ENCODE peak calls at places on chromosomes 1 and 21, in four cellular contexts. Y is HepG2, G is H1, D is GM12878. H is an unnamed sample.

GRCh38 chr1:226656601-226657277 is 82.3 kb downstream of the ITPKB start:
- DNase-seq in Y (no peak), G (no peak), D (no peak), H (no peak)

GRCh38 chr1:76203132-76203531 is 128.6 kb downstream of the ST6GALNAC3 start:
- DNase-seq in Y (no peak), G (no peak), D (no peak), H (no peak)

GRCh38 chr1:237287876-237288517 is 246.0 kb downstream of the RYR2 start:
- DNase-seq in Y (no peak), G (no peak), D (no peak), H (no peak)

GRCh38 chr21:36945496-36946138 is 20.9 kb downstream of the HLCS start:
- DNase-seq in Y (no peak), G (no peak), D (no peak), H (peak)

GRCh38 chr1:43719063-43719462 is 11.7 kb downstream of the ST3GAL3 start:
- DNase-seq in Y (no peak), G (no peak), D (no peak), H (no peak)

GRCh38 chr1:16011936-16012589 is 5.8 kb downstream of the HSPB7 start:
- DNase-seq in Y (no peak), G (no peak), D (no peak), H (no peak)

GRCh38 chr1:185719021-185719420 is 15.2 kb upstream of the HMCN1 start:
- DNase-seq in Y (no peak), G (no peak), D (no peak), H (no peak)

GRCh38 chr1:6603851-6604558 is 1.3 kb upstream of the KLHL21 start:
- DNase-seq in Y (peak), G (peak), D (no peak), H (no peak)

GRCh38 chr1:216614011-216614934 is 109.0 kb downstream of the ESRRG start:
- DNase-seq in Y (no peak), G (no peak), D (no peak), H (no peak)

GRCh38 chr1:111441573-111442192 is 7.4 kb downstream of the WDR77 start:
- DNase-seq in Y (peak), G (peak), D (no peak), H (peak)

GRCh38 chr1:39973503-39974135 is 18.7 kb downstream of the MFSD2A start:
- DNase-seq in Y (peak), G (peak), D (no peak), H (peak)

GRCh38 chr1:194512957-194513356 is 1326.5 kb upstream of the B3GALT2 start:
- DNase-seq in Y (no peak), G (no peak), D (no peak), H (no peak)

GRCh38 chr1:167292216-167292615 is 71.5 kb downstream of the POU2F1 start:
- DNase-seq in Y (no peak), G (no peak), D (no peak), H (no peak)

GRCh38 chr1:59952065-59952464 is 25.5 kb upstream of the CYP2J2 start:
- DNase-seq in Y (peak), G (no peak), D (no peak), H (no peak)

GRCh38 chr1:101190441-101190840 is 46.4 kb upstream of the S1PR1 start:
- DNase-seq in Y (no peak), G (no peak), D (no peak), H (no peak)

GRCh38 chr1:42784946-42785693 is at the start of gene TMEM269:
- DNase-seq in Y (no peak), G (no peak), D (no peak), H (no peak)

GRCh38 chr1:53344921-53345838 is 17.3 kb upstream of the LRP8 start:
- DNase-seq in Y (no peak), G (peak), D (peak), H (no peak)

GRCh38 chr1:227944931-227945890 is 2.5 kb downstream of the WNT9A start:
- DNase-seq in Y (no peak), G (no peak), D (no peak), H (no peak)

GRCh38 chr1:223860051-223860559 is 14.4 kb upstream of the TP53BP2 start:
- DNase-seq in Y (no peak), G (no peak), D (no peak), H (no peak)

GRCh38 chr1:204826970-204827369 is 43.7 kb upstream of the NFASC start:
- DNase-seq in Y (peak), G (peak), D (no peak), H (peak)

GRCh38 chr21:18368193-18368592 is 35.4 kb downstream of the TMPRSS15 start:
- DNase-seq in Y (no peak), G (no peak), D (no peak), H (no peak)

GRCh38 chr1:55997550-55997949 is 581.8 kb downstream of the PLPP3 start:
- DNase-seq in Y (no peak), G (no peak), D (no peak), H (no peak)

GRCh38 chr1:13700521-13701273 is 709 bp downstream of the PRDM2 start:
- DNase-seq in Y (no peak), G (peak), D (no peak), H (peak)

GRCh38 chr1:5637171-5637570 is 355.1 kb downstream of the NPHP4 start:
- DNase-seq in Y (no peak), G (no peak), D (no peak), H (no peak)

GRCh38 chr1:242427519-242427918 is 97.0 kb downstream of the PLD5 start:
- DNase-seq in Y (no peak), G (no peak), D (no peak), H (no peak)

GRCh38 chr1:114289321-114289720 is 135.7 kb upstream of the SYT6 start:
- DNase-seq in Y (no peak), G (no peak), D (no peak), H (no peak)

GRCh38 chr21:43825610-43825935 is 36.2 kb downstream of the RRP1 start:
- DNase-seq in Y (no peak), G (no peak), D (no peak), H (no peak)

GRCh38 chr1:34742667-34743270 is 12.1 kb upstream of the GJB5 start:
- DNase-seq in Y (peak), G (peak), D (peak), H (peak)

GRCh38 chr21:43712268-43712942 is 6.5 kb upstream of the PDXK start:
- DNase-seq in Y (no peak), G (no peak), D (no peak), H (peak)

GRCh38 chr1:56183151-56183550 is 396.2 kb downstream of the PLPP3 start:
- DNase-seq in Y (no peak), G (no peak), D (no peak), H (no peak)

GRCh38 chr21:42851812-42852665 is 27.3 kb downstream of the WDR4 start:
- DNase-seq in Y (no peak), G (no peak), D (no peak), H (no peak)

GRCh38 chr1:207139616-207140015 is 35.6 kb downstream of the C4BPA start:
- DNase-seq in Y (no peak), G (no peak), D (no peak), H (no peak)

GRCh38 chr1:187911820-187912219 is 1083.1 kb downstream of the PLA2G4A start:
- DNase-seq in Y (no peak), G (no peak), D (no peak), H (no peak)

GRCh38 chr1:162922196-162922595 is 61.2 kb upstream of the CCDC190 start:
- DNase-seq in Y (no peak), G (no peak), D (no peak), H (no peak)

GRCh38 chr1:181189245-181189644 is 100.7 kb downstream of the IER5 start:
- DNase-seq in Y (no peak), G (no peak), D (no peak), H (no peak)

GRCh38 chr1:152112101-152112884 is 3.0 kb downstream of the TCHH start:
- DNase-seq in Y (no peak), G (peak), D (no peak), H (no peak)

GRCh38 chr1:36802018-36802417 is 232.3 kb downstream of the GRIK3 start:
- DNase-seq in Y (no peak), G (no peak), D (no peak), H (no peak)

GRCh38 chr1:163258181-163258580 is 55.5 kb upstream of the RGS5 start:
- DNase-seq in Y (no peak), G (no peak), D (no peak), H (no peak)

GRCh38 chr21:42486551-42486950 is 9.5 kb downstream of the RSPH1 start:
- DNase-seq in Y (no peak), G (no peak), D (no peak), H (no peak)

GRCh38 chr1:51954783-51955182 is 35.7 kb downstream of the RAB3B start:
- DNase-seq in Y (no peak), G (no peak), D (no peak), H (peak)
- TF ChIP-seq CTCF in Y (no peak), G (no peak), D (no peak), H (no peak)

GRCh38 chr1:82934069-82934468 is 1064.9 kb downstream of the TTLL7 start:
- DNase-seq in Y (no peak), G (no peak), D (no peak), H (no peak)
- TF ChIP-seq HDAC2 in Y (no peak), G (no peak), D (no peak), H (no peak)

DNA sequence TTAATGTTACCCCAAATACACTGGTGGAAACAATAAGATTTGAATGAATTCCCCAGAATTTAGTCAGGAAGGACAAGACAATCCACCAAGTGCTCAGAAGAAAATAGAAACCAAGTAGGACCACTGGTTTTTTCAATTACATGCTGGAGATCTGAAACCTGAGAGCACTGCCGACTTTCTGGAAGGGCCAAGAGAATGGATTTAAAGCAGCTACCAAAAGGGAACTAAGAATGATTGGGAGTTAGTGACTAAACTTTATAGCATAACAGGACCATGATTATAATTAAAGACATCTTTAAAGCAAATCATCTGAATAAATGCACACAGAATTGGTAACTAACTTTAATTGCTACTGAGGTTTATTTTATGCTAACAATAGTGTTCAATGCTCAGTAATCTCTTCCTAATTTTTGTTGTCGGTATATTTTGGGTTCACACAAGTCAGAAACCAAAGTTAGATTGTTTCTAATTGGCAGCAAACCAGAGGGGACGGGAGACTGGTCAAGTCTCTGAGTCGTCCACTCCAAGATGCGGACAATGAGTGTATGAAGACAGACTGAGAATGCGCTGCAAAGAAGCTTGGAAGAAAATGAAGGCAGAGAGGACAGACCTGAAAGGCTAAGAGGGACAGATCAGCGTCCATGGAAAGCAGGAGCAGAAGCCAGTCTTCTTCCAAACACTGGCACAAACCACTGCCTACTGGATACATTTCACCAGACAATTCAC is 2.3 kb upstream of the RGS13 start:
- DNase-seq in Y (no peak), G (no peak), D (no peak), H (no peak)
- TF ChIP-seq YY1 in Y (no peak), G (no peak), D (no peak), H (no peak)

GRCh38 chr1:171484760-171485374 is 463 bp upstream of the PRRC2C start:
- DNase-seq in Y (no peak), G (peak), D (no peak), H (no peak)
- TF ChIP-seq CTCF in Y (no peak), G (no peak), D (no peak), H (no peak)

GRCh38 chr1:177857285-177857684 is 112.6 kb downstream of the SEC16B start:
- DNase-seq in Y (no peak), G (no peak), D (no peak), H (no peak)
- TF ChIP-seq HDAC2 in Y (no peak), G (no peak), D (no peak), H (no peak)

DNA sequence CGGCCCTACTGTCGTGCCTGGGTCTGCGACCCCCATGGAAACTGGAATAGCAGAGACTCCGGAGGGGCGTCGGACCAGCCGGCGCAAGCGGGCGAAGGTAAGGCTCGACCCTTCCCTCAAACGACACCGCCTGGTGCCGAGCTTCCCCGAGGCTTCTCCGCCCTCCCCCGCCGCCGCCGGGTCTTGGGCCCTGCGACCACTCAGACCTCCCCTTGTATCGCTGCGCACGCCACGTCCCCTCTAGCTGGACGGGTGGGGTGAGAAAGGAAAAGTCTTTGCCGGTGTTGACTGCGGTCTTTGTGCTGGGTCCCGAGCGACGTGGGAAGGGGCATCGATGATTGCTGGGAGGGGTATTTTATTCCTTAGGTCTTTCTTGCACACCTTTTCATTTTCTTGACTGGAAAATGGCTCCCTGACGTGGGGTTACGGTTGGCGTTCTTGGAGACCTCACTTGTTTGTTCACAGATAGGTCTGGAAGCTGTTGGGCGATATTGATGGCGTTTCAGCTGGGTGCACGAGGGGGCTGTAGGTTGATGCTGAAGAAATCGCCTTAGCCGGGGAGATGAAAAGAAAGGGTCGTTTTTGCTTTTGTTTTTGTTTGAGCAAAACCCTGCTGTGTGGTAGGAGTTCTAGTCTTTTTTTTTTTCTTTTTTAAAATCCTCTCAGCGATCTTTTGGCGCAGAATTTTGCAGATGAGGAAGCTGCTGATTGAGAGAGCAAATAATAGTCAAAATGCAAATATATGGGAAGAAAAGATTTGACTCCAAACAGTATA is 770 bp downstream of the KDM1A start:
- DNase-seq in Y (peak), G (no peak), D (no peak), H (peak)
- TF ChIP-seq YY1 in Y (no peak), G (peak), D (no peak), H (peak)

DNA sequence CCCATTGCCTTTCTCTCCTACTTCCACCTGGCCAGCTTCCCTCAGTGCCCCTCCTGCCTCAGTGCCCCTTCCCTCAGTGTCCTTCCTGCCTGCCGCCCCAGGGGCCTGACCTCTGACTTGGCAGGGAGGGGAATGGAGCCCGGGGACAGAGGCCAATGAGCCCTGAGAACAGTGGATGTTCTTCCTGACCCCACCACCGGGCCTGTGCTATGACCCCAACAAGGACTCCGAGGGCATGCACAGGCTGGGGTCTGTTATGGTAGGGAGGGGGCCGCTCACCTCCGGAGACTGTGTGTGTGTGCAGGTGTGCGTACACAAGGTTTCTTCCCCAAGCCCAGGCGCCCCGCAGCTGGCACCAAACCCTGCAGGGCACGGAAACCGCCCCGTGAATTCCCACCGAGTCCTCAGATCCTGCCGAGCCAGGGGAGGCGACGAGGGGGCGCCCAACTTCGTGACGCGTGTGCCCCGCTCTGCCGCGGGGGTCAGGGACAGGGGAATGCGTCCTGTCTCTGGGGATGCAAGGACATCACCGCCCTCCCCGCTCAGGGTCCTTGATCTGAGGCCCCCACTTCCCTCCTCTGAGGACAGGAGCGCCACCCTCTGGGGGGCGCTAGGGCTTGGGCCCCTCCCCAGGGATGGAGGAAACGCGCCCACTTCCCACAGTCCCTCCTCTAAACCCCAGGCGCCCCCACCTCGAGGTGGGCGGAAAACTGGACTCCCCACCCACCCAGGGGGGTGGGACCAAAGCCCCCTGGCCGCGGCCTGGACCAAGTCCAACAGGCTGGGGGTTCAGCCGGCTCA is 725 bp downstream of the RAP1GAP start:
- DNase-seq in Y (no peak), G (no peak), D (no peak), H (peak)
- TF ChIP-seq CTCF in Y (peak), G (no peak), D (no peak), H (no peak)

DNA sequence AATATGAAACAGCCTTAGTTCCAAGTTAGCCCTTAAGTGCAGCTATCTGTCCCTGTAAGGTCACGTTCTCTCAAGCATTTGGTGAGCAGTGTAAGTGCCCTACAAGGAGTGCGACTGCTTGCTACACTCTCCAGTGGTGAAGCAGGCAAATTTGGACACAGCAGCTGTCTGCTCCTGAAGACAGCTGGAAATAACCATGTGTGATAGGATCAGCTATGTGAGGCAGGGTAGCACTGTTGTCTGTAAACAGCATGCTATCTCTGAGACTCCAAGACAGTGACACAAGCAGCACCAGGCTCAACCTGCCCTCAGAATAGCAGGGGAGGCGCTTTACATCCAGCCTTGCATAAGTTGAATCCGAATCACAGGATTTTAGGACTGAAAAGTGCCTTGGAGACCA is 134.6 kb upstream of the NRIP1 start:
- DNase-seq in Y (no peak), G (no peak), D (no peak), H (no peak)
- TF ChIP-seq HDAC2 in Y (no peak), G (no peak), D (no peak), H (no peak)

DNA sequence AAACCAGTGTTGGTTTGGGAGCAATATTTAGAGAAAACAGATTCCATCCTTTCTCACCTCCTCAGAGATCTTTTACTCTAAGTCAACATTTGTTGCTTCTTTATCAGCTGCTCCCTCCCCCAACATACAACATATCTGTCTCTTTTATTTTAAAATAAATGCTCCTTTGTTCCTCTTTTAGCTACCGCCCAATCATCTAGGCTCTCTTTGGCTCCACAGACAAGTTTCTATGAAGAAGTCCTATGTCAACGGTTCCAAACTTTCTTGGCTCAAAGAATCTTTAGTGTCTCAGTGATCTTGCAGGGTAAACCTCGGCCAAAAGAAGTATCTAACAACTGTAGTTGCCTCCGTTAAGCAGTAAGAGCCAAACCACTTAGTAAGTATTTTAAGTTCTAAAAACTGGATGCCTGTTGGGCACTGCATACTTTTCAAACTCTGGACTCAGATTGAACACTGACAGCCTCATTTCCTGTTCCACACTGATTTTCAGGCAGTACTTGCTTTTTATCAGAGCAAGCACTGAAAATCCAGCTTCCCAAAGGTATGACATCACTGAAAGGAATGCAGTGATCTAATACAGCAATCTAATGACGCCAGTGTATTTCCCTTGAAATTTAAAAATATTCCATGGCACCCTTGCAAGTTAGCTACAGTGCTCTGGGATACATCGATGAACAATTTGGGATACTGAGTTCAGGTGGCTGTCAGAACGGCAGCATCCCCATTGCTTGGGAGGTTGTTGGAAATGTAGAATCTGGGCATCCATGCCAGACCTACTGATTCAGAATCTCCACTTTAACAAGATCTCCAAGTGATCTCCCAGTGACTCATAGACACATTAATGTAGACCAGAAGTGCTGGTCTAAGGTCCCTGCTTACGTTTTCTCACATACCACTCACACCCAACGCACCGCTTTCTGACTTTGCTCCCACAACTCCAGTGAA is 26.8 kb downstream of the EGLN1 start:
- DNase-seq in Y (peak), G (no peak), D (no peak), H (no peak)
- TF ChIP-seq YY1 in Y (no peak), G (no peak), D (no peak), H (no peak)

H was measured in K562.